ENCODE peak calls at places on chromosomes 2 and 18, in four cellular contexts. One of them, this sample, is unnamed.
A peak's percentile ranks its signal among the peaks of the same experiment; 100 is the strongest.

GRCh38 chr2:59413751-59414570 is 1139.5 kb downstream of the BCL11A start:
- DNase-seq in neural progenitor cell: no peak
- DNase-seq in Calu3: no peak
- DNase-seq in GM23338: no peak
- DNase-seq in this sample: no peak

GRCh38 chr2:192749606-192750200 is 555.0 kb upstream of the TMEFF2 start:
- DNase-seq in neural progenitor cell: peak; percentile 38
- DNase-seq in Calu3: no peak
- DNase-seq in GM23338: peak; percentile 56
- DNase-seq in this sample: no peak

GRCh38 chr2:220756653-220757052 is 815.5 kb downstream of the EPHA4 start:
- DNase-seq in neural progenitor cell: no peak
- DNase-seq in Calu3: no peak
- DNase-seq in GM23338: peak; percentile 27
- DNase-seq in this sample: no peak

GRCh38 chr2:142734770-142735169 is 142.7 kb upstream of the KYNU start:
- DNase-seq in neural progenitor cell: no peak
- DNase-seq in Calu3: no peak
- DNase-seq in GM23338: no peak
- DNase-seq in this sample: no peak

GRCh38 chr2:61320181-61320580 is 150.7 kb downstream of the USP34 start:
- DNase-seq in neural progenitor cell: no peak
- DNase-seq in Calu3: no peak
- DNase-seq in GM23338: no peak
- DNase-seq in this sample: no peak

GRCh38 chr2:69559696-69560482 is 83.7 kb downstream of the AAK1 start:
- DNase-seq in neural progenitor cell: peak; percentile 81
- DNase-seq in Calu3: peak; percentile 37
- DNase-seq in GM23338: peak; percentile 94
- DNase-seq in this sample: no peak

GRCh38 chr2:12613137-12613912 is 103.4 kb upstream of the TRIB2 start:
- DNase-seq in neural progenitor cell: peak; percentile 21
- DNase-seq in Calu3: no peak
- DNase-seq in GM23338: peak; percentile 14
- DNase-seq in this sample: no peak

GRCh38 chr2:100988630-100989417 is 13.3 kb upstream of the RPL31 start:
- DNase-seq in neural progenitor cell: no peak
- DNase-seq in Calu3: no peak
- DNase-seq in GM23338: no peak
- DNase-seq in this sample: no peak

GRCh38 chr2:176188969-176189665 is 649 bp downstream of the HOXD1 start:
- DNase-seq in neural progenitor cell: peak; percentile 39
- DNase-seq in Calu3: no peak
- DNase-seq in GM23338: peak; percentile 70
- DNase-seq in this sample: peak; percentile 27

GRCh38 chr2:100902833-100903405 is 83.0 kb downstream of the NPAS2 start:
- DNase-seq in neural progenitor cell: no peak
- DNase-seq in Calu3: peak; percentile 56
- DNase-seq in GM23338: no peak
- DNase-seq in this sample: no peak

GRCh38 chr18:36635414-36636096 is 193.2 kb downstream of the TPGS2 start:
- DNase-seq in neural progenitor cell: no peak
- DNase-seq in Calu3: no peak
- DNase-seq in GM23338: no peak
- DNase-seq in this sample: no peak

GRCh38 chr2:225177098-225177497 is 134.8 kb upstream of the DOCK10 start:
- DNase-seq in neural progenitor cell: no peak
- DNase-seq in Calu3: no peak
- DNase-seq in GM23338: no peak
- DNase-seq in this sample: no peak

GRCh38 chr2:105454801-105455485 is 56.1 kb upstream of the FHL2 start:
- DNase-seq in neural progenitor cell: peak; percentile 30
- DNase-seq in Calu3: peak; percentile 76
- DNase-seq in GM23338: peak; percentile 69
- DNase-seq in this sample: peak; percentile 24

GRCh38 chr2:200127852-200128251 is 172.5 kb downstream of the MAIP1 start:
- DNase-seq in neural progenitor cell: no peak
- DNase-seq in Calu3: no peak
- DNase-seq in GM23338: no peak
- DNase-seq in this sample: no peak

GRCh38 chr18:31685097-31686082 is 1.0 kb upstream of the B4GALT6 start:
- DNase-seq in neural progenitor cell: peak; percentile 93
- DNase-seq in Calu3: peak; percentile 84
- DNase-seq in GM23338: peak; percentile 88
- DNase-seq in this sample: peak; percentile 87

GRCh38 chr2:55743583-55743982 is 49.9 kb upstream of the PNPT1 start:
- DNase-seq in neural progenitor cell: no peak
- DNase-seq in Calu3: no peak
- DNase-seq in GM23338: no peak
- DNase-seq in this sample: no peak

GRCh38 chr2:152826880-152827279 is 108.5 kb downstream of the ARL6IP6 start:
- DNase-seq in neural progenitor cell: no peak
- DNase-seq in Calu3: no peak
- DNase-seq in GM23338: no peak
- DNase-seq in this sample: no peak

GRCh38 chr2:3128786-3129185 is 248.8 kb downstream of the EIPR1 start:
- DNase-seq in neural progenitor cell: no peak
- DNase-seq in Calu3: no peak
- DNase-seq in GM23338: no peak
- DNase-seq in this sample: no peak

GRCh38 chr2:204127238-204127637 is 190.7 kb downstream of the ICOS start:
- DNase-seq in neural progenitor cell: no peak
- DNase-seq in Calu3: no peak
- DNase-seq in GM23338: no peak
- DNase-seq in this sample: no peak

GRCh38 chr2:237720444-237720843 is 78.1 kb upstream of the RBM44 start:
- DNase-seq in neural progenitor cell: no peak
- DNase-seq in Calu3: no peak
- DNase-seq in GM23338: no peak
- DNase-seq in this sample: no peak

DNA sequence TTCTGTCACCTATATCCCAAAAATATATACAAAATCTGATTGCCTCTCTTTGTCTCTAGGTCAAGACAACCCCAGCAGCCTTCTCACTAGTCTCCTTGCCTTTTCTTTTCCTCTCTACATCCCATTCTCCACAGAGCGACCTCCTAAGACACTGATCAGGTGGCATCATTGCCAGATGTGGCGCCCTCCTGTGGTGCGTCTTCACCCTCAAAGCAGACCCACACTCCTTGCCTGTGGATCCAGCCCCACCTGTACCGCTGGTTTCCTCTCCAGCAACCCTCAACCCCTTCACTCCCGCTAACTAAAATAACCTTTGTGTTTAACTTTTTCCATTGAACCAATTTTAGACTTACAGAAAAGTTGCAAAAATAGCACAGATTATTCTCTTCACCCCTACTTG is 273.3 kb downstream of the GLI2 start:
- DNase-seq in neural progenitor cell: peak; percentile 49
- DNase-seq in Calu3: no peak
- DNase-seq in GM23338: peak; percentile 78
- DNase-seq in this sample: peak; percentile 47
- TF ChIP-seq CTCF in neural progenitor cell: peak; percentile 52
- TF ChIP-seq CTCF in Calu3: no peak
- TF ChIP-seq CTCF in GM23338: peak; percentile 59
- TF ChIP-seq CTCF in this sample: peak; percentile 34

GRCh38 chr2:127137741-127138140 is 30.8 kb upstream of the BIN1 start:
- DNase-seq in neural progenitor cell: no peak
- DNase-seq in Calu3: no peak
- DNase-seq in GM23338: no peak
- DNase-seq in this sample: no peak

GRCh38 chr2:127138281-127138680 is 31.3 kb upstream of the BIN1 start:
- DNase-seq in neural progenitor cell: no peak
- DNase-seq in Calu3: no peak
- DNase-seq in GM23338: no peak
- DNase-seq in this sample: no peak

GRCh38 chr2:127140543-127140942 is 33.6 kb upstream of the BIN1 start:
- DNase-seq in neural progenitor cell: no peak
- DNase-seq in Calu3: no peak
- DNase-seq in GM23338: no peak
- DNase-seq in this sample: no peak

GRCh38 chr2:127137225-127137624 is 30.3 kb upstream of the BIN1 start:
- DNase-seq in neural progenitor cell: no peak
- DNase-seq in Calu3: no peak
- DNase-seq in GM23338: no peak
- DNase-seq in this sample: no peak

GRCh38 chr2:127139766-127140165 is 32.8 kb upstream of the BIN1 start:
- DNase-seq in neural progenitor cell: no peak
- DNase-seq in Calu3: no peak
- DNase-seq in GM23338: no peak
- DNase-seq in this sample: no peak
- TF ChIP-seq CTCF in neural progenitor cell: no peak
- TF ChIP-seq CTCF in Calu3: no peak
- TF ChIP-seq CTCF in GM23338: no peak
- TF ChIP-seq CTCF in this sample: no peak

DNA sequence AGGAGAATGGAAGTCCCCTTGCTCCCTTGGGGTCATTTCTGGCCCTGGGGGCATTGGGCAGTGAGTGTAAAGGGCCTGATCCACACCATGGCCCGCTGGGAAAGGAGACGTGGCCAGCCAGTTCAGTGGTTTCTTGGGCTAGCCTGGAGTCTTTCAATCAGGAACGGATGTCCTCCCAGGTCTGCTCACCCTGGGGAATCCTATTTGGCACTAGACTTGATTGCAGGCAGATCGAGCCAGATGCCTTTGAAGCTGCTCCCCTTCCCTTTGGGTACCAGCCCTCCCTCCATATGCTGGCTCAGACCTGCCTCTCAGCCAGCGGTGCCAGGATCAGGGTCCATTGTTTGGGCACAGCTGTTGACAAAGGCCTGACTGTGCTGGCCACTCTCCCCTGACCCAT is 11.0 kb downstream of the FBLN7 start:
- DNase-seq in neural progenitor cell: no peak
- DNase-seq in Calu3: no peak
- DNase-seq in GM23338: no peak
- DNase-seq in this sample: no peak
- TF ChIP-seq CTCF in neural progenitor cell: no peak
- TF ChIP-seq CTCF in Calu3: no peak
- TF ChIP-seq CTCF in GM23338: no peak
- TF ChIP-seq CTCF in this sample: no peak

DNA sequence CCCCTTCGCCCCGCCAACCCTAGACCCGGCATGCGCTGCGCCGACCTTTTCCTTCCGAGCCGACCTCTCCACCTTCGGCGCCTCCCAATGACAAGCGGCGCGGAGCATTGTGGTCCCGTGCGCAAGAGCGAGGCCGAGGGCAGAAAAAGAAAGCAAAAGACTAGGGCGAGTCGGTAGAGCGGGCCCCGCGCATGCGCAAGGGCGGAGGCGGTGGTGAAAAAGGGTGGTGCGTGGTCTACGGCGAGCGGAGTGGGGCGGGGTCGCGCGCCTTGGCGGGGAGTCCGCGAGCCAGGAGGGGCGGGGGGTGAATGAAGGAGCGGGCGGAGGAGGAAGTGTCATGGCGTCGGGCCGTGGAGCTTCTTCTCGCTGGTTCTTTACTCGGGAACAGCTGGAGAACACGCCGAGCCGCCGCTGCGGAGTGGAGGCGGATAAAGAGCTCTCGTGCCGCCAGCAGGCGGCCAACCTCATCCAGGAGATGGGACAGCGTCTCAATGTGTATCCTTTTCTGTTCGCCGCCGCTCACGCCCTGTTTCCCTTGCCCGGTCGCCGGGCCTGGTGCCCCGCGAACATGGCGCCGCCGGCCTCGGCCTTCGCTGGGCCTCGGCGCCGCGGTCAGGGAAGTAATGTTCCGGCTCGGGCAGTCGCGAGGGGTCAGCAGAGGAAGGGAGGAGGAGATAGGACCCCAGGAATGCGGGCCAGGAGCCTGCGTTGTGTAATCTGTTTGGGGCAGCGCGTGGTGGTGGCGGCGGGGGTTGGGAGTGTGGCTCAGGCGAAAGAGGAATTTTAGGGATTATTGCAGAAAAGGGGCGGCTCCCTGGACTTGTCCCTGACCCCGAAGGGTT is at the start of gene CCNT2:
- DNase-seq in neural progenitor cell: peak; percentile 99
- DNase-seq in Calu3: peak; percentile 99
- DNase-seq in GM23338: peak; percentile 99
- DNase-seq in this sample: peak; percentile 100
- TF ChIP-seq CTCF in neural progenitor cell: peak; percentile 31
- TF ChIP-seq CTCF in Calu3: no peak
- TF ChIP-seq CTCF in GM23338: no peak
- TF ChIP-seq CTCF in this sample: no peak

GRCh38 chr2:205566556-205567061 is 115.7 kb upstream of the NRP2 start:
- DNase-seq in neural progenitor cell: no peak
- DNase-seq in Calu3: no peak
- DNase-seq in GM23338: no peak
- DNase-seq in this sample: no peak

GRCh38 chr2:205557873-205558272 is 124.4 kb upstream of the NRP2 start:
- DNase-seq in neural progenitor cell: no peak
- DNase-seq in Calu3: no peak
- DNase-seq in GM23338: no peak
- DNase-seq in this sample: no peak

GRCh38 chr2:205568620-205569019 is 113.7 kb upstream of the NRP2 start:
- DNase-seq in neural progenitor cell: no peak
- DNase-seq in Calu3: no peak
- DNase-seq in GM23338: no peak
- DNase-seq in this sample: no peak

GRCh38 chr2:205564761-205565160 is 117.5 kb upstream of the NRP2 start:
- DNase-seq in neural progenitor cell: no peak
- DNase-seq in Calu3: no peak
- DNase-seq in GM23338: peak; percentile 68
- DNase-seq in this sample: no peak

DNA sequence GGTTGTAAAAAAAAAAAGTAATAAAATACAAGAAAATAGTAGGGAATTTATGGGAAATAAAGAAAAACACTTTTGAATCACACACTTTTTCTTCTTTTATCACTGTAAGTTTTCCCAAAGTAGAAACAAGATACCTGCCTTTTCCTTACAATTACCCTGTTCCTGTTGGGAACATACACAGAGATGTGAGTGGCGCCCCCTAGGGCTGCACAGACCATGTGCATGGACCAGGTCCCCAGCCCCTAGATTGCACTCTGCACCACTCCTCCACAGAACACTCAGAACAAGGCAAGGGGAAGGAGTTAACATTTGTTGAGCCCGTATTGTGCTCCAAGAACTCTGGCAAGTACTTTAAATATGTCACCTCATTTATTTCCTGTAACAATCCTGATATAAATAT is 118.7 kb upstream of the NRP2 start:
- DNase-seq in neural progenitor cell: peak; percentile 76
- DNase-seq in Calu3: peak; percentile 20
- DNase-seq in GM23338: peak; percentile 87
- DNase-seq in this sample: peak; percentile 48
- TF ChIP-seq CTCF in neural progenitor cell: peak; percentile 75
- TF ChIP-seq CTCF in Calu3: peak; percentile 36
- TF ChIP-seq CTCF in GM23338: peak; percentile 96
- TF ChIP-seq CTCF in this sample: peak; percentile 61

GRCh38 chr2:74546004-74546403 is 7.7 kb downstream of the LOXL3 start:
- DNase-seq in neural progenitor cell: no peak
- DNase-seq in Calu3: no peak
- DNase-seq in GM23338: no peak
- DNase-seq in this sample: no peak
- TF ChIP-seq CTCF in neural progenitor cell: no peak
- TF ChIP-seq CTCF in Calu3: no peak
- TF ChIP-seq CTCF in GM23338: no peak
- TF ChIP-seq CTCF in this sample: no peak